ENCODE peak calls at places on chromosome 14, in ten cellular contexts. K is fibroblast of the aortic adventitia; P is CD4-positive, alpha-beta T cell; L is brain microvascular endothelial cell; H is ovary; X is endothelial cell; N is astrocyte of the spinal cord; I is HFF-Myc; M is choroid plexus epithelial cell; R is tibial artery. C is an unnamed sample.

GRCh38 chr14:95527392-95528002 is 7.4 kb upstream of the GLRX5 start:
- DNase-seq in K (peak), P (peak), L (peak), H (peak), X (peak), N (peak), I (no peak), M (peak), R (no peak), C (no peak)

GRCh38 chr14:28707814-28708213 is 58.8 kb upstream of the FOXG1 start:
- DNase-seq in K (peak), P (no peak), L (peak), H (no peak), X (no peak), N (peak), I (no peak), M (peak), R (no peak), C (no peak)

GRCh38 chr14:96623676-96624484 is 121.7 kb downstream of the PAPOLA start:
- DNase-seq in K (no peak), P (no peak), L (no peak), H (no peak), X (no peak), N (no peak), I (no peak), M (no peak), R (peak), C (no peak)

GRCh38 chr14:103161054-103161397 is 37.8 kb downstream of the TNFAIP2 start:
- DNase-seq in K (peak), P (no peak), L (no peak), H (no peak), X (no peak), N (no peak), I (no peak), M (peak), R (no peak), C (no peak)

GRCh38 chr14:103858063-103858820 is 10.9 kb upstream of the PPP1R13B start:
- DNase-seq in K (no peak), P (no peak), L (no peak), H (no peak), X (no peak), N (no peak), I (no peak), M (no peak), R (no peak), C (no peak)

GRCh38 chr14:35229495-35230089 is 62.6 kb upstream of the PSMA6 start:
- DNase-seq in K (no peak), P (no peak), L (no peak), H (no peak), X (no peak), N (no peak), I (no peak), M (no peak), R (no peak), C (no peak)

GRCh38 chr14:103543721-103544626 is 15.0 kb downstream of the TRMT61A start:
- DNase-seq in K (no peak), P (no peak), L (no peak), H (peak), X (no peak), N (no peak), I (no peak), M (no peak), R (peak), C (no peak)

GRCh38 chr14:71130491-71131179 is 223.4 kb downstream of the PCNX1 start:
- DNase-seq in K (peak), P (no peak), L (peak), H (no peak), X (no peak), N (peak), I (no peak), M (peak), R (no peak), C (no peak)

GRCh38 chr14:104592292-104592672 is 12.3 kb downstream of the TMEM179 start:
- DNase-seq in K (no peak), P (no peak), L (no peak), H (no peak), X (no peak), N (no peak), I (no peak), M (no peak), R (no peak), C (no peak)

GRCh38 chr14:88005978-88006851 is 1.3 kb downstream of the GPR65 start:
- DNase-seq in K (no peak), P (peak), L (no peak), H (no peak), X (no peak), N (no peak), I (no peak), M (no peak), R (no peak), C (no peak)

GRCh38 chr14:28759056-28759657 is 7.4 kb upstream of the FOXG1 start:
- DNase-seq in K (no peak), P (no peak), L (no peak), H (no peak), X (no peak), N (peak), I (no peak), M (no peak), R (no peak), C (no peak)

GRCh38 chr14:22614240-22614799 is 16.2 kb downstream of the ABHD4 start:
- DNase-seq in K (peak), P (no peak), L (peak), H (no peak), X (no peak), N (peak), I (peak), M (peak), R (no peak), C (no peak)

GRCh38 chr14:51382506-51382905 is 142.5 kb downstream of the TMX1 start:
- DNase-seq in K (no peak), P (no peak), L (no peak), H (no peak), X (no peak), N (no peak), I (no peak), M (no peak), R (no peak), C (no peak)

GRCh38 chr14:90514015-90514398 is 117.2 kb downstream of the CALM1 start:
- DNase-seq in K (no peak), P (no peak), L (no peak), H (no peak), X (no peak), N (no peak), I (no peak), M (no peak), R (no peak), C (no peak)

GRCh38 chr14:94538070-94538740 is 23.0 kb upstream of the SERPINA4 start:
- DNase-seq in K (no peak), P (no peak), L (no peak), H (no peak), X (no peak), N (no peak), I (no peak), M (no peak), R (peak), C (no peak)

GRCh38 chr14:64569108-64570045 is 19.6 kb downstream of the PPP1R36 start:
- DNase-seq in K (peak), P (no peak), L (peak), H (peak), X (no peak), N (peak), I (peak), M (peak), R (peak), C (no peak)

GRCh38 chr14:22598099-22598895 is at the start of gene ABHD4:
- DNase-seq in K (peak), P (peak), L (peak), H (peak), X (peak), N (peak), I (no peak), M (peak), R (peak), C (peak)

GRCh38 chr14:41362134-41362533 is 244.5 kb upstream of the LRFN5 start:
- DNase-seq in K (no peak), P (no peak), L (no peak), H (no peak), X (no peak), N (no peak), I (no peak), M (no peak), R (no peak), C (no peak)

GRCh38 chr14:60327447-60328331 is 78.7 kb downstream of the PPM1A start:
- DNase-seq in K (no peak), P (no peak), L (peak), H (no peak), X (peak), N (no peak), I (no peak), M (peak), R (no peak), C (no peak)

GRCh38 chr14:54600685-54601084 is 33.8 kb downstream of the SAMD4A start:
- DNase-seq in K (peak), P (no peak), L (peak), H (no peak), X (no peak), N (no peak), I (no peak), M (peak), R (no peak), C (no peak)

GRCh38 chr14:36986407-36986806 is 186.0 kb downstream of the SLC25A21 start:
- DNase-seq in K (no peak), P (no peak), L (no peak), H (no peak), X (no peak), N (no peak), I (no peak), M (no peak), R (no peak), C (no peak)

GRCh38 chr14:89367449-89368120 is 49.4 kb downstream of the FOXN3 start:
- DNase-seq in K (no peak), P (no peak), L (no peak), H (no peak), X (no peak), N (no peak), I (no peak), M (no peak), R (no peak), C (no peak)

GRCh38 chr14:36105401-36105800 is 71.1 kb downstream of the PTCSC3 start:
- DNase-seq in K (no peak), P (no peak), L (no peak), H (no peak), X (peak), N (no peak), I (no peak), M (no peak), R (no peak), C (no peak)

GRCh38 chr14:103052407-103052806 is 4.9 kb downstream of the CDC42BPB start:
- DNase-seq in K (no peak), P (no peak), L (no peak), H (no peak), X (no peak), N (no peak), I (no peak), M (no peak), R (no peak), C (no peak)

GRCh38 chr14:102937331-102938175 is 15.1 kb downstream of the AMN start:
- DNase-seq in K (no peak), P (no peak), L (no peak), H (no peak), X (no peak), N (no peak), I (no peak), M (no peak), R (no peak), C (no peak)

GRCh38 chr14:24297190-24297964 is 2.2 kb downstream of the DHRS1 start:
- DNase-seq in K (peak), P (no peak), L (peak), H (no peak), X (no peak), N (no peak), I (no peak), M (peak), R (no peak), C (no peak)

GRCh38 chr14:72463291-72463866 is 430.5 kb downstream of the DPF3 start:
- DNase-seq in K (no peak), P (no peak), L (peak), H (no peak), X (no peak), N (peak), I (no peak), M (no peak), R (no peak), C (no peak)

GRCh38 chr14:103149847-103150246 is 26.6 kb downstream of the TNFAIP2 start:
- DNase-seq in K (no peak), P (no peak), L (no peak), H (no peak), X (no peak), N (no peak), I (no peak), M (no peak), R (no peak), C (no peak)

DNA sequence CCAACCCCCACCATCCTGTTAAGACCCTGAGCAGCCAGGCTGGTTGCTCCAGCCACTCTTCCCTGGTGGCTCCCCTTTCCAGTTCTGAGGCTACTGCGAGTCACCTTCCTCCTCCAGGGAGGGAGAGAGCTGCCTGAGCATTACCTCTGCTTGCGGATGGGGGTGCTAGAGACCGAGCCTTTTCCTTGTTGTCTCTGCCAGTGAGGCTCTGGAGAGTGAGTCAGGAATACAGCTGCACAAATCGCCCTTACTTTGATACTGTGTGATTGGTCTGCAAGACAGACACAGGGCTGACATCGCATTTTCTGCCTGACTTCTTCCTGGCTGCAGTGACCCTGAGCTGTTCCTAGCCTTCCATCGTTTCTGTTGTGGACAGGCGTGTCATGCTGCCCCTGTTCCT is 94.3 kb downstream of the SLC25A47 start:
- DNase-seq in K (peak), P (no peak), L (peak), H (peak), X (peak), N (peak), I (peak), M (peak), R (no peak), C (no peak)
- TF ChIP-seq CTCF in K (peak), P (no peak), L (peak), H (peak), X (peak), N (peak), I (peak), M (peak), R (no peak), C (peak)

GRCh38 chr14:20195911-20196310 is 5.2 kb downstream of the OR11G2 start:
- DNase-seq in K (no peak), P (no peak), L (no peak), H (no peak), X (no peak), N (no peak), I (no peak), M (no peak), R (no peak), C (no peak)
- TF ChIP-seq CTCF in K (no peak), P (peak), L (no peak), H (no peak), X (no peak), N (no peak), I (no peak), M (no peak), R (no peak), C (no peak)

DNA sequence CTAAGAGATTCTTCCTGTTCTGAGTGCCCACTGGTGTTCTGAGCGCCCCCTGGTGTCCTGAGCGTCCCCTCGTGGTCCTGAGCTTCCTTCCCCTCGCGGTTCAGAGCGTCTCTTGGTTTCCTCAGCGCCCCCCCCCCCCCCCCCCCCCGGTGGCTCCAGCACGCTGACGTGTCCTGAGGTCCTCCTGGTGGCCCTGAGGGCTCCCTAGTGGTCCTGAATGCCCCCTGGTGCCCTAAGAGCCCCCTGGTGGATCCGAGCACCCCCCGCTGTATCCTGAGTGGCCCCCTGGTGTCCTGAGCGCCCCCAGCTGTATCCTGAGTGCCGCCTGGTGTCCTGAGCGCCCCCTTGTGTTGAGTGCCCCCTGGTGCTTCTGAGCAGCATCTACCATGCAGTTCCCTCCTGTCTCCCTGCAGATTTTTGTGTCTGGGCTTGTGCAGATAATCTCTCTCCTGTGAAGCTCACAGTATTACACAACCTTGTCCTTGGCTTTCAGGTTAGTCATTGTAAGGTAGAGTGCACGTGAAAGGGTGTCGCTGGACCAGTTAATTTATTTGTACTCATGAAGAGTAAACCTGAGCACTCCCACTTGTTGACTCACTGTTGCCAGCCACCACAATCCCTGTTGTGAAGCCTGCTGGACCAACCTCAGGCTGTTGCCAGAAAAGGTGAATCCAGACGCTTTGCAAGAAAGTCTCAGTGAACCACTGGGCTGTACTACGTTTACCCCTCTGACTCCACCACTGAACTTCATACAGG is 1168.4 kb downstream of the TMEM121 start:
- DNase-seq in K (no peak), P (peak), L (no peak), H (no peak), X (no peak), N (no peak), I (no peak), M (no peak), R (no peak), C (no peak)
- TF ChIP-seq CTCF in K (no peak), P (peak), L (no peak), H (no peak), X (no peak), N (no peak), I (no peak), M (no peak), R (no peak), C (peak)

GRCh38 chr14:99216191-99216590 is 55.8 kb downstream of the BCL11B start:
- DNase-seq in K (no peak), P (no peak), L (no peak), H (no peak), X (no peak), N (no peak), I (no peak), M (no peak), R (no peak), C (no peak)

GRCh38 chr14:99214701-99215100 is 57.3 kb downstream of the BCL11B start:
- DNase-seq in K (no peak), P (no peak), L (no peak), H (no peak), X (no peak), N (no peak), I (no peak), M (no peak), R (no peak), C (no peak)

GRCh38 chr14:99217556-99217955 is 54.4 kb downstream of the BCL11B start:
- DNase-seq in K (no peak), P (no peak), L (no peak), H (no peak), X (no peak), N (no peak), I (no peak), M (no peak), R (no peak), C (no peak)

GRCh38 chr14:99215277-99215676 is 56.7 kb downstream of the BCL11B start:
- DNase-seq in K (peak), P (no peak), L (peak), H (peak), X (no peak), N (peak), I (peak), M (peak), R (no peak), C (no peak)

GRCh38 chr14:99217066-99217465 is 54.9 kb downstream of the BCL11B start:
- DNase-seq in K (no peak), P (no peak), L (no peak), H (no peak), X (no peak), N (no peak), I (no peak), M (no peak), R (no peak), C (no peak)
- TF ChIP-seq CTCF in K (no peak), P (no peak), L (no peak), H (no peak), X (no peak), N (no peak), I (no peak), M (no peak), R (no peak), C (no peak)

GRCh38 chr14:57871487-57872080 is 5.7 kb upstream of the SLC35F4 start:
- DNase-seq in K (peak), P (no peak), L (peak), H (no peak), X (peak), N (peak), I (peak), M (peak), R (no peak), C (no peak)
- TF ChIP-seq CTCF in K (peak), P (no peak), L (peak), H (no peak), X (peak), N (peak), I (peak), M (peak), R (peak), C (peak)

GRCh38 chr14:61610900-61611299 is 84.4 kb upstream of the HIF1A start:
- DNase-seq in K (no peak), P (no peak), L (no peak), H (no peak), X (no peak), N (no peak), I (no peak), M (no peak), R (no peak), C (no peak)

GRCh38 chr14:61608245-61609142 is 86.8 kb upstream of the HIF1A start:
- DNase-seq in K (peak), P (no peak), L (no peak), H (no peak), X (no peak), N (peak), I (no peak), M (peak), R (no peak), C (no peak)

GRCh38 chr14:61609885-61610284 is 85.4 kb upstream of the HIF1A start:
- DNase-seq in K (no peak), P (no peak), L (no peak), H (no peak), X (no peak), N (no peak), I (no peak), M (peak), R (no peak), C (no peak)

GRCh38 chr14:61609143-61609851 is 86.0 kb upstream of the HIF1A start:
- DNase-seq in K (no peak), P (no peak), L (no peak), H (no peak), X (peak), N (peak), I (no peak), M (peak), R (no peak), C (no peak)

GRCh38 chr14:61607570-61608244 is 87.6 kb upstream of the HIF1A start:
- DNase-seq in K (no peak), P (no peak), L (no peak), H (no peak), X (peak), N (no peak), I (no peak), M (no peak), R (no peak), C (no peak)
- TF ChIP-seq CTCF in K (no peak), P (no peak), L (peak), H (no peak), X (no peak), N (no peak), I (no peak), M (peak), R (no peak), C (no peak)